ENCODE peak calls at places on chromosomes 16 and 17, in five cellular contexts. N, C, A, M and H are unnamed samples. For H3K4me1, the result is how much of the 10 kb centered on the place peaks cover.

GRCh38 chr17:83135692-83136091 is 56.3 kb downstream of the METRNL start:
- DNase-seq in N (no peak), C (no peak), A (no peak), M (no peak), H (no peak)

GRCh38 chr16:75048546-75048945 is 49.7 kb downstream of the ZNRF1 start:
- DNase-seq in N (no peak), C (no peak), A (no peak), M (no peak), H (no peak)

GRCh38 chr17:62321451-62321850 is 58.9 kb upstream of the EFCAB3 start:
- DNase-seq in N (no peak), C (no peak), A (no peak), M (no peak), H (no peak)

GRCh38 chr16:67269766-67270165 is 9.6 kb upstream of the PLEKHG4 start:
- DNase-seq in N (no peak), C (no peak), A (no peak), M (no peak), H (peak)

GRCh38 chr16:56662357-56663354 is 4.9 kb downstream of the MT1F start:
- DNase-seq in N (no peak), C (no peak), A (no peak), M (no peak), H (no peak)

GRCh38 chr16:85424260-85425060 is 188.7 kb upstream of the GSE1 start:
- DNase-seq in N (no peak), C (peak), A (no peak), M (no peak), H (peak)

GRCh38 chr17:18382441-18383078 is 5.0 kb downstream of the EVPLL start:
- DNase-seq in N (no peak), C (no peak), A (no peak), M (no peak), H (no peak)

GRCh38 chr17:82801377-82801970 is 38.3 kb downstream of the ZNF750 start:
- DNase-seq in N (no peak), C (no peak), A (no peak), M (no peak), H (no peak)

DNA sequence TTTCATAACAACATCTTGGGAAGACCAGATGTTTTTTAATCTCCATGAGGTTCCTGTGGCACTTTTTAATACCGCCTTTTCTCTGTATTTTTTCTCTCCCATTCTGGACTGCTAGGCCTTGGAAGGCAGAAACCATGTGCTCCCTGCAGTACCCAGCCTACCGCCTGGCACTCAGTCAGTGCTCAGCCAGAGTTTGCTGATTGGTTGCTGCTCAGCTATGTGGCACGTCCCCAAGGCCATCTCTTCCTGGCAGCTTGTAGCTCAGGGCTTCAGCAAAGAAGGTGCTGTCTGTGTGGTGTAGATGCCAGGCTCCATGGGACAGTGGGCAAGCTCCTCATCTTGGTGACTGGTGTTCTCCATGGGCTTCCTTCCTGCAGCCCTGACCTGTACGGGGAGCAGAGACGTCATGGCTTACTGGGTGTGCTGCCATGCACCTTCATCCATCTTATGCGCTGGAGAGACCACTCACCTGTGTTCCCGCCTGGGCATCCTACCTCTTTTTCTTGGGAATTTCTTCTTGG is 86.7 kb downstream of the CLEC16A start:
- DNase-seq in N (no peak), C (no peak), A (no peak), M (no peak), H (no peak)
- TF ChIP-seq CTCF in N (no peak), C (no peak), A (no peak), M (no peak), H (no peak)

GRCh38 chr17:63937920-63938319 is 5.8 kb upstream of the CD79B start:
- DNase-seq in N (no peak), C (no peak), A (no peak), M (no peak), H (no peak)

GRCh38 chr17:63932008-63932561 is at the start of gene CD79B:
- DNase-seq in N (no peak), C (no peak), A (no peak), M (no peak), H (no peak)

GRCh38 chr17:63937319-63937718 is 5.2 kb upstream of the CD79B start:
- DNase-seq in N (no peak), C (no peak), A (no peak), M (no peak), H (no peak)

GRCh38 chr17:63932721-63933120 is 590 bp upstream of the CD79B start:
- DNase-seq in N (no peak), C (no peak), A (no peak), M (no peak), H (no peak)

DNA sequence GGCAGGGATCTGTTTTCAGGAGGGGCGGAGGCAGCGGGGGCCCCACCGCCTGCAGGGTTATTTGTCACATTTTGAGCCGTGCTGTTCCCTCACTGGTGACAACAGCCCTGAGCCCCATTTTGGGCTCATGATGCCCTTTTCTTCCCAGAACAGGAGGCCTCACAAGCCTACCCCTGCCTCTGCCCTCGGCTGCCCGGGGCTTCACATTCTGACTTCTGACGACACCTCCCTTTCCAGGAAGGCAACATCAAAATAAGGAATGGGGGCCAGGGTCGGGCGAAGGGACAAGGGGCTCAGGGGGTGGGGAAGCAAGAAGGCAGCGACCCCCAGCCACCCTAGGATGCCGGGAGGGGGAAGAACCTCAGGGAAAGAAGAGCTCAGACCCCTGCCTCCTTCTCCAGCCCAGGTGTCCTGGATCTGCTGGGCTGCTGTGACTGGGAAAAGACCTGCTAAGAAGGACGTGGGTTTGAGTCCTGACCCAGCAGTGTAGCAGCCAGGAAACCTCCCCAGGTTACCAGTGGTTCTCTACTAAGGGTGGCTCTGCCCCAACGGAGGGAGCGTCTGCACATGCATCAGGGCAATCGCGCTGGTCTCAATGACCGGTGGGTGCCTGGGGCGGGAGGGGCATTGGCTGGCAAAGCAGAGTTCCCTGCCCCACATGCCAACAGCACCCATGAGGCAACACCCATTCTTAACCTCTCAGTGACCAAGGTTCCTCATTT is 2.4 kb upstream of the CD79B start:
- DNase-seq in N (no peak), C (no peak), A (no peak), M (no peak), H (no peak)
- H3K27ac ChIP-seq in N (no peak), C (no peak), A (no peak), M (no peak), H (no peak)

DNA sequence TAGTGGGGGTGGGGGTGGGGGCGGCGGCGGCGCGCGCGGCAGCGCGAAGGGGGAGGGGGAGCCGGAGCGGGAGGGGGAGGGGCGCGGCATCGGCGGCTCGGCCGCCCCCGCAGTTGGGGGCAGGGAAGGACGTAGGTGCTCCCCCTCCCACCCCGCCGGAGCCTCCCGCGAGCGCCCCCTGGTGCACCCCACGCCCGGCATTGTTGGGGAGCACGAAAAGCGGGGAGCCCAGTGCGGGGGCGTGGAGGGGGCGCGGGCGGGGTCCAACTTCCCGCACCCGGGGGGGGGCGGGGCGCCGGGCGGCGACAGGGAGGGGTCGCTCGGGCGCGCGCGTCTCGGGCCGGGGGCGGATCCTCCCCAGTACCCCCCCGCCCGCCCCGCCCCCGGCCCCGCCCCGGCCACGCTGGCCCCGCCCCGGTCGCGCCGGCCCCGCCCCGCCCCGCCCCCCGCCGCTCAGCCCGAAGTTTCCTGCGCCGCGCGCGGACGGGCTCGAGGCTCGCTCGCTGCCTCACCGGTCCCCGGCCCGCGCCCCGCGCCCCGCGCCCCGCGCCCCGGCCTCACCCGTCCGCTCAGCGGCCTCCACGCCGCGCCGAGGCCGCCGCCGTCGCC is at the start of gene CACNA1H:
- DNase-seq in N (no peak), C (no peak), A (no peak), M (no peak), H (no peak)
- H3K4me1 ChIP-seq in N (under half), C (under half), A (under half), M (under half), H (under half)

DNA sequence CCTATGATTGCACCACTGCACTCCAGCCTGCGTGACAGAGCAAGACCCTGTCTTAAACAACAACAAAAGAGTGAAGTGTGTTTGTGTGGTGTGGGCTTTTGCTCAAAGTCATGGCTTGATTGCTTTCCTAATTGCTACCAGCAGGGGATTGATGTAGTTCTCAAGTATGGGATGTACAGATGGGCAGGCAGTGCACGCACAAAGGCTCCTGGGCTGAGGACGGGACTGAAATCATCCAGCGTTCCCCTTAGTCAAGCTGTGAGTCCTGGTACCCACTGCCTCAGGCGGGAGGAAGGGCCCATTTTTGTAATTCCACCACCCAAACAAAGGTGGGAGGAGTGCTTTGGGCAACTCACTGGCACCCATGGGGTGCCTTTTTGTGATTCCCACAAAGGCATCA is 47.3 kb downstream of the GDE1 start:
- DNase-seq in N (no peak), C (no peak), A (no peak), M (no peak), H (no peak)
- TF ChIP-seq CTCF in N (no peak), C (no peak), A (no peak), M (peak), H (no peak)

GRCh38 chr17:12686486-12686885 is 20.8 kb downstream of the MYOCD start:
- DNase-seq in N (no peak), C (no peak), A (no peak), M (no peak), H (no peak)

GRCh38 chr17:12688382-12688781 is 22.7 kb downstream of the MYOCD start:
- DNase-seq in N (no peak), C (no peak), A (no peak), M (no peak), H (no peak)

GRCh38 chr17:12693640-12694039 is 27.9 kb downstream of the MYOCD start:
- DNase-seq in N (no peak), C (no peak), A (no peak), M (no peak), H (no peak)

DNA sequence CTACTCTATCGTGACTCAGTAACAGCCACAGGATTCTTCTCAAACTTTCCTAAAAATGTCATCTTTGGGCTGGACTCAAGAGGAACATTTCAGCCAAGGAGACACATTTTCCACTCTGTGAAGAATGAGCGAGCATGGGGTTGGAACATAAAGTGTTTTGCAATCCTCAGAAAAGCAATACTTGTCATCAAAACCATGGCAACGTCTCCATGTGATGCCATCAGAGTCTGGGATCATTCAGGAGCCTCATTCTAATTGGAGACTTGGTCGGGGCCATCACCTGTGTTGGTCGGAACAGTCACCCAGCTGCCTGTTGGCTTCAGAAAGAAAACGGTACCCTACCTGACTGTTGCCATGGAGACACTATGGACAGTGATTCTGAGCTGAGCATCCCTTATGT is 25.5 kb downstream of the MYOCD start:
- DNase-seq in N (no peak), C (no peak), A (peak), M (no peak), H (no peak)
- H3K27ac ChIP-seq in N (no peak), C (no peak), A (peak), M (no peak), H (no peak)

GRCh38 chr17:930258-930657 is 49.3 kb downstream of the NXN start:
- DNase-seq in N (no peak), C (peak), A (no peak), M (no peak), H (no peak)
- H3K4me1 ChIP-seq in N (half or more), C (under half), A (under half), M (half or more), H (half or more)